ENCODE peak calls at places on chromosomes 2 and 18, in six cellular contexts. One of them, this sample, is unnamed. For H3K4me1, the result is how much of the 10 kb centered on the place peaks cover.

GRCh38 chr2:241796610-241797138 is 12.3 kb upstream of the NEU4 start:
- DNase-seq in OCI-LY7: no peak
- DNase-seq in heart right ventricle: no peak
- DNase-seq in neural progenitor cell: no peak
- DNase-seq in heart left ventricle: peak
- DNase-seq in neuronal stem cell: no peak
- DNase-seq in this sample: no peak

GRCh38 chr18:74196220-74197119 is 48.1 kb downstream of the TIMM21 start:
- DNase-seq in OCI-LY7: peak
- DNase-seq in heart left ventricle: no peak
- DNase-seq in heart right ventricle: peak
- DNase-seq in neuronal stem cell: peak
- DNase-seq in neural progenitor cell: peak
- DNase-seq in this sample: peak

GRCh38 chr18:63339920-63340484 is 20.4 kb upstream of the BCL2 start:
- DNase-seq in neuronal stem cell: peak
- DNase-seq in neural progenitor cell: peak
- DNase-seq in OCI-LY7: peak
- DNase-seq in heart left ventricle: no peak
- DNase-seq in heart right ventricle: no peak
- DNase-seq in this sample: peak

GRCh38 chr18:74456409-74457042 is 582 bp downstream of the DIPK1C start:
- DNase-seq in heart right ventricle: no peak
- DNase-seq in heart left ventricle: no peak
- DNase-seq in neuronal stem cell: no peak
- DNase-seq in OCI-LY7: no peak
- DNase-seq in neural progenitor cell: peak
- DNase-seq in this sample: no peak

GRCh38 chr2:180890781-180891180 is 89.6 kb upstream of the UBE2E3 start:
- DNase-seq in heart left ventricle: no peak
- DNase-seq in neuronal stem cell: no peak
- DNase-seq in neural progenitor cell: no peak
- DNase-seq in heart right ventricle: no peak
- DNase-seq in OCI-LY7: no peak
- DNase-seq in this sample: no peak

GRCh38 chr2:71064754-71065621 is 3.5 kb upstream of the NAGK start:
- DNase-seq in heart left ventricle: no peak
- DNase-seq in neuronal stem cell: no peak
- DNase-seq in heart right ventricle: no peak
- DNase-seq in neural progenitor cell: no peak
- DNase-seq in OCI-LY7: peak
- DNase-seq in this sample: peak

GRCh38 chr2:11466307-11467125 is 555 bp upstream of the E2F6 start:
- DNase-seq in neural progenitor cell: no peak
- DNase-seq in neuronal stem cell: no peak
- DNase-seq in heart right ventricle: no peak
- DNase-seq in OCI-LY7: peak
- DNase-seq in heart left ventricle: no peak
- DNase-seq in this sample: peak

GRCh38 chr2:108587621-108588020 is 53.4 kb downstream of the LIMS1 start:
- DNase-seq in neural progenitor cell: no peak
- DNase-seq in OCI-LY7: no peak
- DNase-seq in heart left ventricle: peak
- DNase-seq in heart right ventricle: peak
- DNase-seq in neuronal stem cell: no peak
- DNase-seq in this sample: no peak

GRCh38 chr18:7535436-7536190 is 31.5 kb upstream of the PTPRM start:
- DNase-seq in OCI-LY7: no peak
- DNase-seq in neural progenitor cell: no peak
- DNase-seq in heart right ventricle: no peak
- DNase-seq in heart left ventricle: no peak
- DNase-seq in neuronal stem cell: no peak
- DNase-seq in this sample: no peak

GRCh38 chr18:9806905-9807304 is 78.9 kb upstream of the TXNDC2 start:
- DNase-seq in neural progenitor cell: no peak
- DNase-seq in OCI-LY7: no peak
- DNase-seq in heart right ventricle: no peak
- DNase-seq in heart left ventricle: no peak
- DNase-seq in neuronal stem cell: no peak
- DNase-seq in this sample: no peak

GRCh38 chr2:152464853-152465470 is 130.0 kb downstream of the FMNL2 start:
- DNase-seq in neuronal stem cell: no peak
- DNase-seq in neural progenitor cell: no peak
- DNase-seq in heart right ventricle: no peak
- DNase-seq in heart left ventricle: no peak
- DNase-seq in OCI-LY7: no peak
- DNase-seq in this sample: no peak

GRCh38 chr2:152200562-152201465 is 25.3 kb upstream of the STAM2 start:
- DNase-seq in OCI-LY7: no peak
- DNase-seq in heart left ventricle: peak
- DNase-seq in neural progenitor cell: peak
- DNase-seq in neuronal stem cell: no peak
- DNase-seq in heart right ventricle: peak
- DNase-seq in this sample: no peak

GRCh38 chr18:23929362-23929940 is 85.1 kb upstream of the TTC39C start:
- DNase-seq in heart right ventricle: no peak
- DNase-seq in OCI-LY7: no peak
- DNase-seq in neural progenitor cell: no peak
- DNase-seq in neuronal stem cell: no peak
- DNase-seq in heart left ventricle: no peak
- DNase-seq in this sample: no peak

GRCh38 chr18:9688036-9688741 is 19.9 kb upstream of the RAB31 start:
- DNase-seq in neuronal stem cell: no peak
- DNase-seq in neural progenitor cell: no peak
- DNase-seq in heart right ventricle: no peak
- DNase-seq in OCI-LY7: no peak
- DNase-seq in heart left ventricle: no peak
- DNase-seq in this sample: no peak

GRCh38 chr2:215452725-215453124 is 16.9 kb upstream of the FN1 start:
- DNase-seq in OCI-LY7: no peak
- DNase-seq in heart left ventricle: no peak
- DNase-seq in neural progenitor cell: peak
- DNase-seq in neuronal stem cell: no peak
- DNase-seq in heart right ventricle: no peak
- DNase-seq in this sample: no peak

GRCh38 chr2:121151311-121152109 is 133.5 kb downstream of the TFCP2L1 start:
- DNase-seq in neuronal stem cell: no peak
- DNase-seq in neural progenitor cell: no peak
- DNase-seq in OCI-LY7: no peak
- DNase-seq in heart left ventricle: no peak
- DNase-seq in heart right ventricle: no peak
- DNase-seq in this sample: no peak

GRCh38 chr18:54983041-54983686 is 23.9 kb upstream of the CCDC68 start:
- DNase-seq in heart left ventricle: no peak
- DNase-seq in neural progenitor cell: peak
- DNase-seq in OCI-LY7: peak
- DNase-seq in heart right ventricle: peak
- DNase-seq in neuronal stem cell: peak
- DNase-seq in this sample: peak

GRCh38 chr2:24717263-24717951 is 75.8 kb downstream of the PTRHD1 start:
- DNase-seq in OCI-LY7: no peak
- DNase-seq in heart right ventricle: no peak
- DNase-seq in neural progenitor cell: no peak
- DNase-seq in heart left ventricle: no peak
- DNase-seq in neuronal stem cell: no peak
- DNase-seq in this sample: no peak

GRCh38 chr2:173323371-173323770 is 31.3 kb upstream of the CDCA7 start:
- DNase-seq in heart left ventricle: no peak
- DNase-seq in neuronal stem cell: no peak
- DNase-seq in heart right ventricle: no peak
- DNase-seq in OCI-LY7: no peak
- DNase-seq in neural progenitor cell: no peak
- DNase-seq in this sample: no peak

GRCh38 chr2:120959426-120959825 is 223.8 kb downstream of the GLI2 start:
- DNase-seq in heart right ventricle: peak
- DNase-seq in heart left ventricle: peak
- DNase-seq in OCI-LY7: no peak
- DNase-seq in neural progenitor cell: no peak
- DNase-seq in neuronal stem cell: no peak
- DNase-seq in this sample: no peak

GRCh38 chr18:58863539-58864145 is 1.0 kb upstream of the ZNF532 start:
- DNase-seq in neuronal stem cell: peak
- DNase-seq in heart left ventricle: peak
- DNase-seq in neural progenitor cell: peak
- DNase-seq in OCI-LY7: peak
- DNase-seq in heart right ventricle: peak
- DNase-seq in this sample: peak

GRCh38 chr2:176117162-176117822 is 714 bp downstream of the HOXD10 start:
- DNase-seq in neuronal stem cell: no peak
- DNase-seq in heart left ventricle: no peak
- DNase-seq in heart right ventricle: no peak
- DNase-seq in OCI-LY7: no peak
- DNase-seq in neural progenitor cell: no peak
- DNase-seq in this sample: no peak

GRCh38 chr18:22703883-22704626 is 229.1 kb upstream of the RBBP8 start:
- DNase-seq in heart left ventricle: no peak
- DNase-seq in OCI-LY7: peak
- DNase-seq in neuronal stem cell: peak
- DNase-seq in heart right ventricle: peak
- DNase-seq in neural progenitor cell: peak
- DNase-seq in this sample: peak

GRCh38 chr2:207088839-207089238 is 76.9 kb downstream of the KLF7 start:
- DNase-seq in heart left ventricle: no peak
- DNase-seq in OCI-LY7: no peak
- DNase-seq in neural progenitor cell: no peak
- DNase-seq in heart right ventricle: no peak
- DNase-seq in neuronal stem cell: no peak
- DNase-seq in this sample: no peak

GRCh38 chr2:158004131-158004530 is 97.5 kb upstream of the UPP2 start:
- DNase-seq in neuronal stem cell: no peak
- DNase-seq in heart right ventricle: no peak
- DNase-seq in heart left ventricle: no peak
- DNase-seq in OCI-LY7: no peak
- DNase-seq in neural progenitor cell: no peak
- DNase-seq in this sample: no peak

GRCh38 chr18:74316257-74317180 is 880 bp downstream of the C18orf63 start:
- DNase-seq in OCI-LY7: no peak
- DNase-seq in neuronal stem cell: no peak
- DNase-seq in heart left ventricle: no peak
- DNase-seq in heart right ventricle: no peak
- DNase-seq in neural progenitor cell: no peak
- DNase-seq in this sample: no peak

GRCh38 chr2:159612255-159612901 is 4.0 kb downstream of the BAZ2B start:
- DNase-seq in OCI-LY7: no peak
- DNase-seq in heart right ventricle: no peak
- DNase-seq in heart left ventricle: no peak
- DNase-seq in neuronal stem cell: peak
- DNase-seq in neural progenitor cell: peak
- DNase-seq in this sample: no peak

GRCh38 chr2:227821043-227821942 is 7.7 kb downstream of the CCL20 start:
- DNase-seq in heart left ventricle: no peak
- DNase-seq in neuronal stem cell: no peak
- DNase-seq in OCI-LY7: no peak
- DNase-seq in neural progenitor cell: no peak
- DNase-seq in heart right ventricle: no peak
- DNase-seq in this sample: no peak

GRCh38 chr2:118112771-118113334 is 24.6 kb downstream of the INSIG2 start:
- DNase-seq in neuronal stem cell: no peak
- DNase-seq in OCI-LY7: no peak
- DNase-seq in neural progenitor cell: no peak
- DNase-seq in heart right ventricle: no peak
- DNase-seq in heart left ventricle: no peak
- DNase-seq in this sample: no peak

DNA sequence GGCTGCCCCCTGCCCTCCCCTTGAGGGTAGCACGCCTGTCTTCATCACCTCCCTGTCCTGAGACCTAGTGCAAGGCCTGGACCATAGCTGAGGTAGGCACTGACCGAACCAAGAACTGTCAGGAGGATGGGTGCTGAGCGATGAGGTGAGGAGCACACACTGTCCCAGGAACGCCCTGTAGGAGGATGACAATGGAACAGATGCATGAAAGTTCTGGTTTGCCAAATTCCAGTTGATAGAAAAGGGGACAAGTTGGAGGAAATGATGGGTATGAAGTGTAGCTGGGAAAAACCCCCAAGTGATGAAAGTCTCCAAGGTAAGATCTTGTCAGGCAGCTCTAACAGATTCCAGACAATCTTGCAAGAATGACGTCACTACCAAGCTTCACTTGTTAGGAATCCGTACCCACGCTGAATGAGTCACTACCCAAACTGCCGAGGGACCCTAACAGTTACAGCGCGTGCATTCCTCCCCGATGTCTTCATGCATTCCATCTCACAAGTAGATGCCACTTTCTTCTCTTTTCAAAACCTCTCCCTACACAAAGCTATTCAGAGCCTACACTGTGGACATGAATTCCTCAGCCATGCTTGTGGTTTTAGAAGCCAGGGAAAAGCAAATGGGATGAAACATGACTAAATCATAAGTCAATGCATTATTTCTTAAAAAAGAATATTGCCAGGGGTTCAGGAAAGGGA is 27.6 kb downstream of the MRPL33 start:
- DNase-seq in heart left ventricle: peak
- DNase-seq in OCI-LY7: no peak
- DNase-seq in heart right ventricle: peak
- DNase-seq in neural progenitor cell: peak
- DNase-seq in neuronal stem cell: peak
- DNase-seq in this sample: no peak
- H3K4me1 ChIP-seq in heart left ventricle: half or more
- H3K4me1 ChIP-seq in OCI-LY7: under half
- H3K4me1 ChIP-seq in heart right ventricle: under half
- H3K4me1 ChIP-seq in neural progenitor cell: under half
- H3K4me1 ChIP-seq in neuronal stem cell: under half
- H3K4me1 ChIP-seq in this sample: under half

GRCh38 chr2:45631319-45631718 is 20.2 kb upstream of the PRKCE start:
- DNase-seq in OCI-LY7: no peak
- DNase-seq in neural progenitor cell: no peak
- DNase-seq in neuronal stem cell: no peak
- DNase-seq in heart right ventricle: no peak
- DNase-seq in heart left ventricle: no peak
- DNase-seq in this sample: no peak
- H3K27ac ChIP-seq in OCI-LY7: no peak
- H3K27ac ChIP-seq in neural progenitor cell: no peak
- H3K27ac ChIP-seq in neuronal stem cell: no peak
- H3K27ac ChIP-seq in heart right ventricle: no peak
- H3K27ac ChIP-seq in heart left ventricle: no peak
- H3K27ac ChIP-seq in this sample: no peak

DNA sequence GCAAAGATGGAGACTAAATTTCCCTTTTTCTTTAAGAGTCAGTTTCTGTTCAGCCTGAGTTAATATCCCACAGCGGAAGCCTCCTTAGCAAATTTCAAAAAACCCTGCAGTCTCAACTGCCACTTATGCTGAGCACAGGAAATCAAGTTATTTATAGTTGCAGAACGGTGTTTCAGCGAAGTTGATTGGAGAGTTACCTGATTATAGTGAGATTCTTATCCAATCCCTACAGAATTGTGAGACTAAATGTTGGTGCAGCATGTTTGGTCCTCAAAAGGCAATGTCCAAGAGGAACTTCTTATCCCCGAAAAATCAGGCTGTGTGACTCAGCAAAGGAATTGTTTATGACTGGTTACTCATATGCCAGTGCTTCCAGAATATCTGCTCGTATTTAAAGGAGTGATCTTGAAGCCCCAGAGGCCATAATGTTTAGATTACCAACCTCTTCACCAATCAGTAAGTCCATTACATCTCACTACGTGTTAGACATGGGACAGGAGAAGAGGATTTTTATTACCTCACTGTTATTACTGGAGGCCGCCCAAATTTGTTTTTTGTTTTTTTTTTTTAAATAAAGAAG is 67.9 kb downstream of the LRRFIP1 start:
- DNase-seq in neuronal stem cell: no peak
- DNase-seq in heart left ventricle: no peak
- DNase-seq in heart right ventricle: no peak
- DNase-seq in OCI-LY7: peak
- DNase-seq in neural progenitor cell: no peak
- DNase-seq in this sample: peak
- H3K4me1 ChIP-seq in neuronal stem cell: under half
- H3K4me1 ChIP-seq in heart left ventricle: half or more
- H3K4me1 ChIP-seq in heart right ventricle: half or more
- H3K4me1 ChIP-seq in OCI-LY7: half or more
- H3K4me1 ChIP-seq in neural progenitor cell: under half
- H3K4me1 ChIP-seq in this sample: under half

GRCh38 chr2:189661957-189662321 is 680 bp downstream of the ASNSD1 start:
- DNase-seq in neural progenitor cell: no peak
- DNase-seq in OCI-LY7: peak
- DNase-seq in heart left ventricle: no peak
- DNase-seq in neuronal stem cell: no peak
- DNase-seq in heart right ventricle: no peak
- DNase-seq in this sample: no peak
- H3K27ac ChIP-seq in neural progenitor cell: no peak
- H3K27ac ChIP-seq in OCI-LY7: peak
- H3K27ac ChIP-seq in heart left ventricle: peak
- H3K27ac ChIP-seq in neuronal stem cell: no peak
- H3K27ac ChIP-seq in heart right ventricle: no peak
- H3K27ac ChIP-seq in this sample: no peak

This sample was measured in MM.1S.